ENCODE peak calls at places on chromosome 22, in five cellular contexts. One of them, this sample, is unnamed.

GRCh38 chr22:45212306-45212709 is 28.4 kb downstream of the KIAA0930 start:
- DNase-seq in K562: peak
- DNase-seq in IMR-90: peak
- DNase-seq in GM12878: no peak
- DNase-seq in A549: peak
- DNase-seq in this sample: peak

GRCh38 chr22:43528601-43529360 is 117.0 kb downstream of the MPPED1 start:
- DNase-seq in K562: no peak
- DNase-seq in IMR-90: no peak
- DNase-seq in GM12878: no peak
- DNase-seq in A549: no peak
- DNase-seq in this sample: no peak

GRCh38 chr22:17366329-17366728 is 2.9 kb upstream of the CECR2 start:
- DNase-seq in K562: no peak
- DNase-seq in IMR-90: no peak
- DNase-seq in GM12878: no peak
- DNase-seq in A549: no peak
- DNase-seq in this sample: no peak

GRCh38 chr22:23216331-23217170 is 36.2 kb downstream of the BCR start:
- DNase-seq in K562: peak
- DNase-seq in IMR-90: no peak
- DNase-seq in GM12878: no peak
- DNase-seq in A549: no peak
- DNase-seq in this sample: no peak

GRCh38 chr22:47059701-47060161 is 297.3 kb downstream of the TBC1D22A start:
- DNase-seq in K562: no peak
- DNase-seq in IMR-90: no peak
- DNase-seq in GM12878: peak
- DNase-seq in A549: no peak
- DNase-seq in this sample: no peak

GRCh38 chr22:44406581-44407403 is 91.2 kb downstream of the RTL6 start:
- DNase-seq in K562: no peak
- DNase-seq in IMR-90: peak
- DNase-seq in GM12878: no peak
- DNase-seq in A549: no peak
- DNase-seq in this sample: no peak

GRCh38 chr22:46584081-46584903 is 35.9 kb upstream of the GRAMD4 start:
- DNase-seq in K562: no peak
- DNase-seq in IMR-90: peak
- DNase-seq in GM12878: no peak
- DNase-seq in A549: no peak
- DNase-seq in this sample: no peak

GRCh38 chr22:44955102-44955501 is 54.7 kb downstream of the PHF21B start:
- DNase-seq in K562: no peak
- DNase-seq in IMR-90: no peak
- DNase-seq in GM12878: peak
- DNase-seq in A549: no peak
- DNase-seq in this sample: no peak

GRCh38 chr22:44423556-44423955 is 74.5 kb downstream of the RTL6 start:
- DNase-seq in K562: no peak
- DNase-seq in IMR-90: no peak
- DNase-seq in GM12878: no peak
- DNase-seq in A549: no peak
- DNase-seq in this sample: peak

GRCh38 chr22:38862375-38863329 is 9.4 kb downstream of the CBX6 start:
- DNase-seq in K562: peak
- DNase-seq in IMR-90: no peak
- DNase-seq in GM12878: no peak
- DNase-seq in A549: no peak
- DNase-seq in this sample: peak

GRCh38 chr22:30821863-30822215 is 127.2 kb downstream of the OSBP2 start:
- DNase-seq in K562: no peak
- DNase-seq in IMR-90: no peak
- DNase-seq in GM12878: no peak
- DNase-seq in A549: no peak
- DNase-seq in this sample: peak

GRCh38 chr22:30823015-30823370 is 128.3 kb downstream of the OSBP2 start:
- DNase-seq in K562: peak
- DNase-seq in IMR-90: no peak
- DNase-seq in GM12878: no peak
- DNase-seq in A549: no peak
- DNase-seq in this sample: peak

GRCh38 chr22:30824096-30824495 is 129.4 kb downstream of the OSBP2 start:
- DNase-seq in K562: no peak
- DNase-seq in IMR-90: no peak
- DNase-seq in GM12878: no peak
- DNase-seq in A549: no peak
- DNase-seq in this sample: no peak

GRCh38 chr22:30821381-30821780 is 126.7 kb downstream of the OSBP2 start:
- DNase-seq in K562: no peak
- DNase-seq in IMR-90: no peak
- DNase-seq in GM12878: no peak
- DNase-seq in A549: no peak
- DNase-seq in this sample: no peak

GRCh38 chr22:30822216-30823014 is 127.7 kb downstream of the OSBP2 start:
- DNase-seq in K562: peak
- DNase-seq in IMR-90: no peak
- DNase-seq in GM12878: no peak
- DNase-seq in A549: no peak
- DNase-seq in this sample: peak
- TF ChIP-seq RCOR1 in K562: no peak
- TF ChIP-seq RCOR1 in IMR-90: no peak
- TF ChIP-seq RCOR1 in GM12878: no peak
- TF ChIP-seq RCOR1 in A549: no peak
- TF ChIP-seq RCOR1 in this sample: no peak

GRCh38 chr22:36745301-36745995 is 30.5 kb downstream of the IFT27 start:
- DNase-seq in K562: no peak
- DNase-seq in IMR-90: no peak
- DNase-seq in GM12878: no peak
- DNase-seq in A549: no peak
- DNase-seq in this sample: no peak
- TF ChIP-seq RCOR1 in K562: no peak
- TF ChIP-seq RCOR1 in IMR-90: no peak
- TF ChIP-seq RCOR1 in GM12878: no peak
- TF ChIP-seq RCOR1 in A549: no peak
- TF ChIP-seq RCOR1 in this sample: no peak

DNA sequence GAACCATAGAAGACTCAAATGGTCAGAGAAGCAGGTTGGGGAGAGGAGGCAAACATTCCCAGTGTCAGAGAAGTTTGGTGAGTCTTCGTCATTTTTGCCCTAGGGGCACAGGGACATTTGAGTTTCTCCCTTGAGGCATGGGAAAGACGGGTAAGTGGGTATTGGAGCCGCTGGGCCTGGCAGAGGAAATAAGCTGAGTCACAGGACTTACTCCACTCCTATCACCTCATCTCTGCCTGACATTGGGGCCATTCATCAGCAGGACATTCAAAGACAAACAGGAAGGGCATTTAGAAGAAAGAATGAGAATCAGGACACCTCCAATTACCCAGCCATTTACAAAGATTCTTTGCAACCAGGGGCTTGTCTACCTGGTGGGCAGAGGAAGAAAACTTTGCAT is 100.7 kb upstream of the SEZ6L start:
- DNase-seq in K562: no peak
- DNase-seq in IMR-90: no peak
- DNase-seq in GM12878: no peak
- DNase-seq in A549: no peak
- DNase-seq in this sample: no peak
- TF ChIP-seq RCOR1 in K562: no peak
- TF ChIP-seq RCOR1 in IMR-90: no peak
- TF ChIP-seq RCOR1 in GM12878: no peak
- TF ChIP-seq RCOR1 in A549: no peak
- TF ChIP-seq RCOR1 in this sample: no peak

GRCh38 chr22:30245985-30246901 is at the start of gene LIF:
- DNase-seq in K562: peak
- DNase-seq in IMR-90: peak
- DNase-seq in GM12878: no peak
- DNase-seq in A549: no peak
- DNase-seq in this sample: peak
- TF ChIP-seq RCOR1 in K562: no peak
- TF ChIP-seq RCOR1 in IMR-90: no peak
- TF ChIP-seq RCOR1 in GM12878: no peak
- TF ChIP-seq RCOR1 in A549: no peak
- TF ChIP-seq RCOR1 in this sample: no peak

DNA sequence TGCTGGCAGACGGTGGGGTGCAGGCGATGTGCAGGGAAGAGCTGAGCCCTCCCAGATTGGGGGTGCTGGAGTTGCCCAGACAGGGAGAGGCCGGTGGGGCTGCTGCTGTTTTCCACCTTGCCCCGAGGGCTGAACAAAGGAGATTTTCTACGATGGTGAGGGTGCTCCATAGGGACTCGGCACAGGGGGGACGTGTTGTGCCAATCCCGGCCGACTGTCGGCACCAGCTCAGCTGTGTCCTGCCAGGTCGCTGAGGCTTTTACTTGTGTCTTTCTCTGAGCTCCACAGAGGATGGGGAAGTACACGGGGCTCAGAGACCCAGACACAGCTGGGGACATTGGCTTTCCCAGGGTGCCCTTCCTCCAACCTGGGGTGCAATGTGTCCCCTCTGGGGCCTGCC is 816.8 kb downstream of the BRD1 start:
- DNase-seq in K562: no peak
- DNase-seq in IMR-90: no peak
- DNase-seq in GM12878: no peak
- DNase-seq in A549: no peak
- DNase-seq in this sample: peak
- TF ChIP-seq RCOR1 in K562: no peak
- TF ChIP-seq RCOR1 in IMR-90: no peak
- TF ChIP-seq RCOR1 in GM12878: no peak
- TF ChIP-seq RCOR1 in A549: no peak
- TF ChIP-seq RCOR1 in this sample: no peak

DNA sequence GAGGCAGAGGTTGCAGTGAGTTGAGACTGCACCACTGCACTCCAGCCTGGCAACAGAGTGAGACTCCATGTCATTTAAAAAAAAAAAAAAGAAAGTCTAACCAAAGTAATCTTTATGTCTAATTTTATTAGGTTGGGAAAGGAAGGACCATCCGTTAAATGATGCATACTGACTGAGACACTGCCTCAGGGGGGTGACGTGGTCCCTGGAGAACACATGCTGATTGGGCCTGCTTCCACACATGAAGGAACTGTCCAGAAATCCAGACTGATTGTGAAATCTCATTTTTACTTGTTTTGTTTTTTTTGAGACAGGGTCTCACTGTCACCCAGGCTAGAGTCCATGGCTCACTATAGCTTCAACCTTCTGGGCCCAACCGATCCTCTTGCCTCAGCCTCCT is 5.5 kb downstream of the SF3A1 start:
- DNase-seq in K562: no peak
- DNase-seq in IMR-90: no peak
- DNase-seq in GM12878: no peak
- DNase-seq in A549: no peak
- DNase-seq in this sample: no peak
- TF ChIP-seq RCOR1 in K562: no peak
- TF ChIP-seq RCOR1 in IMR-90: no peak
- TF ChIP-seq RCOR1 in GM12878: no peak
- TF ChIP-seq RCOR1 in A549: no peak
- TF ChIP-seq RCOR1 in this sample: no peak

GRCh38 chr22:40177738-40178416 is at the start of gene TNRC6B:
- DNase-seq in K562: peak
- DNase-seq in IMR-90: peak
- DNase-seq in GM12878: peak
- DNase-seq in A549: peak
- DNase-seq in this sample: peak

GRCh38 chr22:40176921-40177737 is 596 bp upstream of the TNRC6B start:
- DNase-seq in K562: peak
- DNase-seq in IMR-90: peak
- DNase-seq in GM12878: peak
- DNase-seq in A549: no peak
- DNase-seq in this sample: no peak

GRCh38 chr22:40179535-40179934 is 1.8 kb downstream of the TNRC6B start:
- DNase-seq in K562: no peak
- DNase-seq in IMR-90: no peak
- DNase-seq in GM12878: no peak
- DNase-seq in A549: no peak
- DNase-seq in this sample: no peak

GRCh38 chr22:40180403-40180802 is 2.7 kb downstream of the TNRC6B start:
- DNase-seq in K562: no peak
- DNase-seq in IMR-90: no peak
- DNase-seq in GM12878: no peak
- DNase-seq in A549: no peak
- DNase-seq in this sample: no peak

GRCh38 chr22:40178417-40179409 is 988 bp downstream of the TNRC6B start:
- DNase-seq in K562: no peak
- DNase-seq in IMR-90: peak
- DNase-seq in GM12878: no peak
- DNase-seq in A549: no peak
- DNase-seq in this sample: peak
- TF ChIP-seq RCOR1 in K562: no peak
- TF ChIP-seq RCOR1 in IMR-90: no peak
- TF ChIP-seq RCOR1 in GM12878: no peak
- TF ChIP-seq RCOR1 in A549: no peak
- TF ChIP-seq RCOR1 in this sample: no peak

GRCh38 chr22:50304528-50305392 is 2.7 kb downstream of the PLXNB2 start:
- DNase-seq in K562: peak
- DNase-seq in IMR-90: no peak
- DNase-seq in GM12878: no peak
- DNase-seq in A549: no peak
- DNase-seq in this sample: no peak
- TF ChIP-seq RCOR1 in K562: no peak
- TF ChIP-seq RCOR1 in IMR-90: no peak
- TF ChIP-seq RCOR1 in GM12878: no peak
- TF ChIP-seq RCOR1 in A549: no peak
- TF ChIP-seq RCOR1 in this sample: no peak

This sample was measured in SK-N-SH.